ENCODE peak calls at places on chromosomes 5 and 9, in nine cellular contexts. One of them, this sample, is unnamed.

GRCh38 chr5:158174918-158175663 is 316.1 kb upstream of the CLINT1 start:
- DNase-seq in activated naive CD8-positive, alpha-beta T cell treated with anti-CD3 and anti-CD28 coated beads for 36 hours: peak; percentile 53
- DNase-seq in ovary: peak; percentile 83
- DNase-seq in BJ: no peak
- DNase-seq in AG04449: peak; percentile 28
- DNase-seq in fibroblast of lung: peak; percentile 78
- DNase-seq in upper lobe of left lung: no peak
- DNase-seq in H54: peak; percentile 23
- DNase-seq in NCI-H82: peak; percentile 86
- DNase-seq in this sample: peak; percentile 43

GRCh38 chr5:72242796-72243475 is 77.1 kb downstream of the MRPS27 start:
- DNase-seq in fibroblast of lung: no peak
- DNase-seq in NCI-H82: no peak
- DNase-seq in activated naive CD8-positive, alpha-beta T cell treated with anti-CD3 and anti-CD28 coated beads for 36 hours: no peak
- DNase-seq in BJ: no peak
- DNase-seq in AG04449: no peak
- DNase-seq in H54: no peak
- DNase-seq in upper lobe of left lung: no peak
- DNase-seq in ovary: no peak
- DNase-seq in this sample: no peak

GRCh38 chr9:6184749-6185645 is 30.6 kb upstream of the IL33 start:
- DNase-seq in AG04449: no peak
- DNase-seq in ovary: no peak
- DNase-seq in fibroblast of lung: peak; percentile 14
- DNase-seq in BJ: no peak
- DNase-seq in H54: no peak
- DNase-seq in upper lobe of left lung: no peak
- DNase-seq in activated naive CD8-positive, alpha-beta T cell treated with anti-CD3 and anti-CD28 coated beads for 36 hours: no peak
- DNase-seq in NCI-H82: no peak
- DNase-seq in this sample: peak; percentile 2

GRCh38 chr5:7494446-7495132 is 98.7 kb downstream of the ADCY2 start:
- DNase-seq in activated naive CD8-positive, alpha-beta T cell treated with anti-CD3 and anti-CD28 coated beads for 36 hours: no peak
- DNase-seq in BJ: no peak
- DNase-seq in H54: no peak
- DNase-seq in ovary: no peak
- DNase-seq in AG04449: no peak
- DNase-seq in NCI-H82: peak; percentile 58
- DNase-seq in upper lobe of left lung: no peak
- DNase-seq in fibroblast of lung: no peak
- DNase-seq in this sample: no peak

GRCh38 chr9:37336150-37336549 is 86.3 kb upstream of the GRHPR start:
- DNase-seq in AG04449: no peak
- DNase-seq in fibroblast of lung: no peak
- DNase-seq in activated naive CD8-positive, alpha-beta T cell treated with anti-CD3 and anti-CD28 coated beads for 36 hours: no peak
- DNase-seq in NCI-H82: peak; percentile 13
- DNase-seq in ovary: no peak
- DNase-seq in BJ: no peak
- DNase-seq in upper lobe of left lung: no peak
- DNase-seq in H54: no peak
- DNase-seq in this sample: no peak

GRCh38 chr5:43554497-43554896 is 2.4 kb downstream of the PAIP1 start:
- DNase-seq in fibroblast of lung: no peak
- DNase-seq in NCI-H82: no peak
- DNase-seq in upper lobe of left lung: no peak
- DNase-seq in activated naive CD8-positive, alpha-beta T cell treated with anti-CD3 and anti-CD28 coated beads for 36 hours: no peak
- DNase-seq in BJ: no peak
- DNase-seq in AG04449: no peak
- DNase-seq in H54: no peak
- DNase-seq in ovary: no peak
- DNase-seq in this sample: no peak

GRCh38 chr5:137291031-137291430 is 208.1 kb downstream of the SPOCK1 start:
- DNase-seq in ovary: no peak
- DNase-seq in fibroblast of lung: no peak
- DNase-seq in AG04449: no peak
- DNase-seq in NCI-H82: no peak
- DNase-seq in H54: no peak
- DNase-seq in activated naive CD8-positive, alpha-beta T cell treated with anti-CD3 and anti-CD28 coated beads for 36 hours: no peak
- DNase-seq in upper lobe of left lung: no peak
- DNase-seq in BJ: no peak
- DNase-seq in this sample: no peak

GRCh38 chr5:22678886-22679285 is 174.3 kb downstream of the CDH12 start:
- DNase-seq in AG04449: no peak
- DNase-seq in fibroblast of lung: no peak
- DNase-seq in ovary: no peak
- DNase-seq in activated naive CD8-positive, alpha-beta T cell treated with anti-CD3 and anti-CD28 coated beads for 36 hours: no peak
- DNase-seq in H54: no peak
- DNase-seq in NCI-H82: no peak
- DNase-seq in BJ: no peak
- DNase-seq in upper lobe of left lung: no peak
- DNase-seq in this sample: no peak

GRCh38 chr5:89556215-89557009 is 673.4 kb upstream of the MEF2C start:
- DNase-seq in activated naive CD8-positive, alpha-beta T cell treated with anti-CD3 and anti-CD28 coated beads for 36 hours: no peak
- DNase-seq in upper lobe of left lung: no peak
- DNase-seq in NCI-H82: no peak
- DNase-seq in ovary: no peak
- DNase-seq in BJ: peak; percentile 35
- DNase-seq in H54: peak; percentile 30
- DNase-seq in AG04449: peak; percentile 55
- DNase-seq in fibroblast of lung: peak; percentile 68
- DNase-seq in this sample: peak; percentile 77

GRCh38 chr9:14146201-14146890 is 167.6 kb downstream of the NFIB start:
- DNase-seq in H54: no peak
- DNase-seq in activated naive CD8-positive, alpha-beta T cell treated with anti-CD3 and anti-CD28 coated beads for 36 hours: no peak
- DNase-seq in ovary: no peak
- DNase-seq in upper lobe of left lung: no peak
- DNase-seq in NCI-H82: no peak
- DNase-seq in AG04449: no peak
- DNase-seq in fibroblast of lung: no peak
- DNase-seq in BJ: no peak
- DNase-seq in this sample: no peak

GRCh38 chr5:172777381-172778222 is 6.6 kb upstream of the DUSP1 start:
- DNase-seq in fibroblast of lung: peak; percentile 90
- DNase-seq in ovary: peak; percentile 68
- DNase-seq in H54: no peak
- DNase-seq in activated naive CD8-positive, alpha-beta T cell treated with anti-CD3 and anti-CD28 coated beads for 36 hours: peak; percentile 88
- DNase-seq in NCI-H82: no peak
- DNase-seq in BJ: no peak
- DNase-seq in AG04449: no peak
- DNase-seq in upper lobe of left lung: peak; percentile 83
- DNase-seq in this sample: peak; percentile 78

GRCh38 chr9:94852373-94852772 is 125.9 kb downstream of the AOPEP start:
- DNase-seq in upper lobe of left lung: no peak
- DNase-seq in H54: no peak
- DNase-seq in activated naive CD8-positive, alpha-beta T cell treated with anti-CD3 and anti-CD28 coated beads for 36 hours: no peak
- DNase-seq in fibroblast of lung: no peak
- DNase-seq in ovary: no peak
- DNase-seq in BJ: no peak
- DNase-seq in AG04449: no peak
- DNase-seq in NCI-H82: no peak
- DNase-seq in this sample: no peak

GRCh38 chr9:34037626-34038025 is 11.1 kb downstream of the UBAP2 start:
- DNase-seq in NCI-H82: no peak
- DNase-seq in BJ: no peak
- DNase-seq in H54: no peak
- DNase-seq in fibroblast of lung: no peak
- DNase-seq in activated naive CD8-positive, alpha-beta T cell treated with anti-CD3 and anti-CD28 coated beads for 36 hours: no peak
- DNase-seq in AG04449: no peak
- DNase-seq in upper lobe of left lung: no peak
- DNase-seq in ovary: no peak
- DNase-seq in this sample: no peak

GRCh38 chr5:53430618-53431252 is 49.7 kb upstream of the FST start:
- DNase-seq in H54: no peak
- DNase-seq in fibroblast of lung: peak; percentile 88
- DNase-seq in AG04449: no peak
- DNase-seq in activated naive CD8-positive, alpha-beta T cell treated with anti-CD3 and anti-CD28 coated beads for 36 hours: no peak
- DNase-seq in BJ: no peak
- DNase-seq in NCI-H82: peak; percentile 4
- DNase-seq in upper lobe of left lung: no peak
- DNase-seq in ovary: no peak
- DNase-seq in this sample: peak; percentile 54

GRCh38 chr5:16736158-16736994 is 119.6 kb upstream of the RETREG1 start:
- DNase-seq in activated naive CD8-positive, alpha-beta T cell treated with anti-CD3 and anti-CD28 coated beads for 36 hours: no peak
- DNase-seq in ovary: no peak
- DNase-seq in BJ: no peak
- DNase-seq in fibroblast of lung: peak; percentile 91
- DNase-seq in upper lobe of left lung: no peak
- DNase-seq in H54: no peak
- DNase-seq in AG04449: peak; percentile 24
- DNase-seq in NCI-H82: peak; percentile 43
- DNase-seq in this sample: peak; percentile 4

GRCh38 chr5:95284512-95285405 is at the start of gene MCTP1:
- DNase-seq in upper lobe of left lung: peak; percentile 88
- DNase-seq in BJ: no peak
- DNase-seq in fibroblast of lung: no peak
- DNase-seq in ovary: no peak
- DNase-seq in NCI-H82: peak; percentile 53
- DNase-seq in activated naive CD8-positive, alpha-beta T cell treated with anti-CD3 and anti-CD28 coated beads for 36 hours: peak; percentile 18
- DNase-seq in AG04449: no peak
- DNase-seq in H54: no peak
- DNase-seq in this sample: no peak

GRCh38 chr5:117414926-117415325 is 840.3 kb upstream of the SEMA6A start:
- DNase-seq in BJ: no peak
- DNase-seq in activated naive CD8-positive, alpha-beta T cell treated with anti-CD3 and anti-CD28 coated beads for 36 hours: no peak
- DNase-seq in H54: no peak
- DNase-seq in ovary: no peak
- DNase-seq in fibroblast of lung: no peak
- DNase-seq in NCI-H82: no peak
- DNase-seq in upper lobe of left lung: no peak
- DNase-seq in AG04449: no peak
- DNase-seq in this sample: no peak

GRCh38 chr5:43041669-43042175 is 1.6 kb upstream of the ANXA2R start:
- DNase-seq in fibroblast of lung: peak; percentile 96
- DNase-seq in upper lobe of left lung: peak; percentile 93
- DNase-seq in AG04449: no peak
- DNase-seq in H54: peak; percentile 12
- DNase-seq in NCI-H82: peak; percentile 46
- DNase-seq in BJ: no peak
- DNase-seq in ovary: no peak
- DNase-seq in activated naive CD8-positive, alpha-beta T cell treated with anti-CD3 and anti-CD28 coated beads for 36 hours: peak; percentile 76
- DNase-seq in this sample: peak; percentile 81

GRCh38 chr5:40991168-40991980 is 79.8 kb downstream of the MROH2B start:
- DNase-seq in upper lobe of left lung: no peak
- DNase-seq in AG04449: no peak
- DNase-seq in BJ: no peak
- DNase-seq in NCI-H82: no peak
- DNase-seq in H54: no peak
- DNase-seq in ovary: peak; percentile 78
- DNase-seq in activated naive CD8-positive, alpha-beta T cell treated with anti-CD3 and anti-CD28 coated beads for 36 hours: no peak
- DNase-seq in fibroblast of lung: peak; percentile 99
- DNase-seq in this sample: peak; percentile 3

GRCh38 chr5:180820788-180821321 is 18.2 kb upstream of the MGAT1 start:
- DNase-seq in fibroblast of lung: peak; percentile 77
- DNase-seq in upper lobe of left lung: no peak
- DNase-seq in AG04449: no peak
- DNase-seq in activated naive CD8-positive, alpha-beta T cell treated with anti-CD3 and anti-CD28 coated beads for 36 hours: no peak
- DNase-seq in H54: no peak
- DNase-seq in BJ: no peak
- DNase-seq in ovary: no peak
- DNase-seq in NCI-H82: no peak
- DNase-seq in this sample: no peak

GRCh38 chr5:120765189-120765588 is 301.1 kb downstream of the PRR16 start:
- DNase-seq in fibroblast of lung: peak; percentile 90
- DNase-seq in AG04449: no peak
- DNase-seq in H54: no peak
- DNase-seq in BJ: no peak
- DNase-seq in ovary: no peak
- DNase-seq in NCI-H82: no peak
- DNase-seq in upper lobe of left lung: no peak
- DNase-seq in activated naive CD8-positive, alpha-beta T cell treated with anti-CD3 and anti-CD28 coated beads for 36 hours: no peak
- DNase-seq in this sample: no peak

GRCh38 chr5:176611435-176611834 is 1.5 kb upstream of the GPRIN1 start:
- DNase-seq in AG04449: peak; percentile 44
- DNase-seq in fibroblast of lung: peak; percentile 89
- DNase-seq in H54: peak; percentile 76
- DNase-seq in ovary: peak; percentile 64
- DNase-seq in BJ: peak; percentile 14
- DNase-seq in activated naive CD8-positive, alpha-beta T cell treated with anti-CD3 and anti-CD28 coated beads for 36 hours: peak; percentile 55
- DNase-seq in upper lobe of left lung: no peak
- DNase-seq in NCI-H82: no peak
- DNase-seq in this sample: peak; percentile 81

GRCh38 chr5:150603052-150603451 is 37.4 kb upstream of the SYNPO start:
- DNase-seq in NCI-H82: no peak
- DNase-seq in upper lobe of left lung: no peak
- DNase-seq in AG04449: no peak
- DNase-seq in fibroblast of lung: no peak
- DNase-seq in H54: no peak
- DNase-seq in activated naive CD8-positive, alpha-beta T cell treated with anti-CD3 and anti-CD28 coated beads for 36 hours: no peak
- DNase-seq in BJ: no peak
- DNase-seq in ovary: no peak
- DNase-seq in this sample: no peak

GRCh38 chr5:988316-988715 is 20.3 kb upstream of the NKD2 start:
- DNase-seq in ovary: no peak
- DNase-seq in H54: no peak
- DNase-seq in fibroblast of lung: no peak
- DNase-seq in NCI-H82: no peak
- DNase-seq in upper lobe of left lung: no peak
- DNase-seq in AG04449: no peak
- DNase-seq in activated naive CD8-positive, alpha-beta T cell treated with anti-CD3 and anti-CD28 coated beads for 36 hours: no peak
- DNase-seq in BJ: no peak
- DNase-seq in this sample: no peak

GRCh38 chr5:56658972-56659371 is 156.4 kb upstream of the MAP3K1 start:
- DNase-seq in AG04449: no peak
- DNase-seq in ovary: no peak
- DNase-seq in fibroblast of lung: no peak
- DNase-seq in NCI-H82: no peak
- DNase-seq in activated naive CD8-positive, alpha-beta T cell treated with anti-CD3 and anti-CD28 coated beads for 36 hours: no peak
- DNase-seq in upper lobe of left lung: no peak
- DNase-seq in H54: no peak
- DNase-seq in BJ: no peak
- DNase-seq in this sample: no peak

GRCh38 chr5:167244583-167244982 is 1046.9 kb upstream of the WWC1 start:
- DNase-seq in NCI-H82: peak; percentile 74
- DNase-seq in AG04449: no peak
- DNase-seq in ovary: no peak
- DNase-seq in H54: peak; percentile 11
- DNase-seq in upper lobe of left lung: no peak
- DNase-seq in fibroblast of lung: peak; percentile 52
- DNase-seq in BJ: no peak
- DNase-seq in activated naive CD8-positive, alpha-beta T cell treated with anti-CD3 and anti-CD28 coated beads for 36 hours: no peak
- DNase-seq in this sample: no peak

GRCh38 chr9:109452761-109453160 is 45.3 kb downstream of the PTPN3 start:
- DNase-seq in activated naive CD8-positive, alpha-beta T cell treated with anti-CD3 and anti-CD28 coated beads for 36 hours: no peak
- DNase-seq in fibroblast of lung: peak; percentile 30
- DNase-seq in ovary: no peak
- DNase-seq in NCI-H82: no peak
- DNase-seq in BJ: no peak
- DNase-seq in AG04449: peak; percentile 10
- DNase-seq in upper lobe of left lung: no peak
- DNase-seq in H54: peak; percentile 85
- DNase-seq in this sample: peak; percentile 45

GRCh38 chr9:117492476-117492875 is 77.6 kb upstream of the ASTN2 start:
- DNase-seq in upper lobe of left lung: no peak
- DNase-seq in NCI-H82: no peak
- DNase-seq in activated naive CD8-positive, alpha-beta T cell treated with anti-CD3 and anti-CD28 coated beads for 36 hours: no peak
- DNase-seq in ovary: no peak
- DNase-seq in H54: no peak
- DNase-seq in BJ: no peak
- DNase-seq in AG04449: no peak
- DNase-seq in fibroblast of lung: no peak
- DNase-seq in this sample: no peak

GRCh38 chr9:13330396-13331004 is 51.0 kb upstream of the MPDZ start:
- DNase-seq in BJ: no peak
- DNase-seq in NCI-H82: peak; percentile 25
- DNase-seq in upper lobe of left lung: no peak
- DNase-seq in fibroblast of lung: no peak
- DNase-seq in ovary: no peak
- DNase-seq in AG04449: no peak
- DNase-seq in H54: no peak
- DNase-seq in activated naive CD8-positive, alpha-beta T cell treated with anti-CD3 and anti-CD28 coated beads for 36 hours: no peak
- DNase-seq in this sample: no peak

GRCh38 chr9:69637801-69638200 is 34.4 kb downstream of the APBA1 start:
- DNase-seq in BJ: peak; percentile 24
- DNase-seq in NCI-H82: no peak
- DNase-seq in activated naive CD8-positive, alpha-beta T cell treated with anti-CD3 and anti-CD28 coated beads for 36 hours: no peak
- DNase-seq in ovary: no peak
- DNase-seq in upper lobe of left lung: no peak
- DNase-seq in fibroblast of lung: peak; percentile 58
- DNase-seq in AG04449: no peak
- DNase-seq in H54: peak; percentile 30
- DNase-seq in this sample: peak; percentile 68

GRCh38 chr5:73718762-73719161 is 92.8 kb downstream of the ARHGEF28 start:
- DNase-seq in NCI-H82: no peak
- DNase-seq in fibroblast of lung: no peak
- DNase-seq in ovary: no peak
- DNase-seq in H54: no peak
- DNase-seq in activated naive CD8-positive, alpha-beta T cell treated with anti-CD3 and anti-CD28 coated beads for 36 hours: no peak
- DNase-seq in BJ: no peak
- DNase-seq in upper lobe of left lung: no peak
- DNase-seq in AG04449: no peak
- DNase-seq in this sample: no peak